ENCODE peak calls at places on chromosomes 2 and 18, in four cellular contexts. G is GM12865; M is left ventricle myocardium inferior; Y is activated CD8-positive, alpha-beta T cell treated with anti-CD3 and anti-CD28 coated beads for 36 hours. V is an unnamed sample.

GRCh38 chr2:55399815-55400214 is 19.8 kb downstream of the CCDC88A start:
- DNase-seq in Y (no peak), M (no peak), G (no peak), V (no peak)

GRCh38 chr2:16666453-16666801 is 793 bp upstream of the CYRIA start:
- DNase-seq in M (no peak), G (peak; percentile 38), Y (no peak), V (no peak)

GRCh38 chr18:11991021-11991770 is 9.9 kb downstream of the IMPA2 start:
- DNase-seq in M (no peak), Y (no peak), G (no peak), V (no peak)

GRCh38 chr2:105744909-105745853 is at the start of gene NCK2:
- DNase-seq in G (peak; percentile 49), Y (peak; percentile 59), M (peak; percentile 19), V (peak; percentile 32)

GRCh38 chr2:241507430-241508239 is 749 bp downstream of the STK25 start:
- DNase-seq in M (peak; percentile 31), Y (peak; percentile 51), G (peak; percentile 47), V (peak; percentile 66)

GRCh38 chr18:50401888-50402287 is 27.0 kb downstream of the SKA1 start:
- DNase-seq in G (no peak), M (peak; percentile 49), Y (peak; percentile 55), V (no peak)

GRCh38 chr2:118913805-118914645 is 28.0 kb upstream of the MARCO start:
- DNase-seq in M (no peak), Y (no peak), G (no peak), V (no peak)

GRCh38 chr2:112691761-112692370 is 29.0 kb upstream of the NT5DC4 start:
- DNase-seq in M (no peak), Y (no peak), G (peak; percentile 8), V (no peak)

GRCh38 chr2:239052720-239053665 is 205.1 kb downstream of the TWIST2 start:
- DNase-seq in Y (no peak), M (no peak), G (no peak), V (no peak)

GRCh38 chr2:12619975-12620374 is 96.8 kb upstream of the TRIB2 start:
- DNase-seq in M (no peak), G (peak; percentile 12), Y (peak; percentile 42), V (no peak)

GRCh38 chr2:171814883-171815282 is 79.2 kb downstream of the SLC25A12 start:
- DNase-seq in M (no peak), Y (no peak), G (no peak), V (no peak)

GRCh38 chr2:54986266-54986665 is 64.0 kb downstream of the RTN4 start:
- DNase-seq in Y (no peak), M (no peak), G (no peak), V (no peak)

GRCh38 chr2:218851286-218851685 is 8.3 kb upstream of the WNT6 start:
- DNase-seq in M (no peak), G (no peak), Y (no peak), V (no peak)

GRCh38 chr18:22493940-22494339 is 76.2 kb upstream of the CTAGE1 start:
- DNase-seq in M (no peak), Y (no peak), G (no peak), V (no peak)

DNA sequence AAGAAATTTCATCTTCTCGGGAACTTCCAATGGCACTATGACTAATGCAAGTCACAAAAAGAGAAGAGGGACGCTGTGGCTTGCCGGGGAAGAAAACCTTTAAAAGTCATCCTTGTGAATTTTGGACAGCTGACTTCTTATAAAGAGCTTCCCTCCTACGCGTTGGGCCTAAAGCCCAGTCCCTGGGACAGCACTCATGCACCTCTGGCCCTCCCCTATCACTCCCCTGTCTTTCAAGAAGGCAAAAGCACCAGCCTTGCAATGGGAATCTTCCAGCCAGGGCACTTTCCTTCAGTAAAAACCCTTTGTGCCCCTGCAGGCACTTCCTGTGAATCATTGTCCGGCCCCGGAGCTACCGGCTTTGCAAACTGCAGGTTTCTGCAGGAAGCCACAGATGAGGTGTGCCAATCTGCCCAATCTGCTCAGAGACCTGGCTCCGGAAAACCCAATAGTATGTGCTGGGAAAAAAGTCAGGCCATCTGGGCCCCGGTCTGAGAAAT is 7.1 kb downstream of the MREG start:
- DNase-seq in Y (peak; percentile 72), G (peak; percentile 87), M (no peak), V (peak; percentile 39)
- TF ChIP-seq CTCF in Y (no peak), G (no peak), M (no peak), V (no peak)

GRCh38 chr18:66495844-66496243 is 108.0 kb downstream of the CDH19 start:
- DNase-seq in G (peak; percentile 31), M (peak; percentile 33), Y (peak; percentile 50), V (no peak)
- TF ChIP-seq CTCF in G (peak; percentile 21), M (peak; percentile 61), Y (no peak), V (peak; percentile 44)

GRCh38 chr2:173568054-173568453 is 213.4 kb downstream of the CDCA7 start:
- DNase-seq in M (no peak), Y (peak; percentile 39), G (peak; percentile 31), V (no peak)
- TF ChIP-seq CTCF in M (peak; percentile 46), Y (peak; percentile 19), G (peak; percentile 13), V (no peak)

GRCh38 chr2:99618579-99619097 is 128.8 kb upstream of the REV1 start:
- DNase-seq in M (no peak), G (no peak), Y (no peak), V (no peak)

GRCh38 chr2:99613992-99614391 is 124.2 kb upstream of the REV1 start:
- DNase-seq in M (no peak), G (no peak), Y (no peak), V (no peak)

GRCh38 chr2:99611786-99612185 is 122.0 kb upstream of the REV1 start:
- DNase-seq in Y (no peak), G (no peak), M (no peak), V (no peak)

GRCh38 chr2:99617811-99618210 is 128.0 kb upstream of the REV1 start:
- DNase-seq in Y (no peak), G (no peak), M (no peak), V (no peak)

GRCh38 chr2:99615247-99615771 is 125.5 kb upstream of the REV1 start:
- DNase-seq in M (no peak), Y (no peak), G (no peak), V (no peak)
- TF ChIP-seq CTCF in M (no peak), Y (no peak), G (no peak), V (peak; percentile 3)

GRCh38 chr18:79746730-79747129 is 51.0 kb upstream of the KCNG2 start:
- DNase-seq in M (no peak), G (no peak), Y (no peak), V (no peak)

GRCh38 chr18:79749251-79750191 is 48.2 kb upstream of the KCNG2 start:
- DNase-seq in G (no peak), M (no peak), Y (no peak), V (no peak)

GRCh38 chr18:79744625-79745024 is 53.1 kb upstream of the KCNG2 start:
- DNase-seq in G (no peak), M (no peak), Y (no peak), V (no peak)

GRCh38 chr18:79748321-79749157 is 49.2 kb upstream of the KCNG2 start:
- DNase-seq in M (no peak), G (no peak), Y (no peak), V (no peak)

GRCh38 chr18:79747156-79747845 is 50.4 kb upstream of the KCNG2 start:
- DNase-seq in Y (no peak), M (no peak), G (no peak), V (no peak)
- TF ChIP-seq CTCF in Y (no peak), M (no peak), G (no peak), V (no peak)

GRCh38 chr2:41413813-41414485 is 633.9 kb upstream of the PKDCC start:
- DNase-seq in Y (no peak), M (no peak), G (peak; percentile 42), V (no peak)

GRCh38 chr2:41414486-41415230 is 633.2 kb upstream of the PKDCC start:
- DNase-seq in G (peak; percentile 65), Y (peak; percentile 11), M (no peak), V (peak; percentile 14)

GRCh38 chr2:41405429-41405828 is 642.4 kb upstream of the PKDCC start:
- DNase-seq in Y (no peak), M (no peak), G (no peak), V (no peak)

GRCh38 chr2:41409328-41409727 is 638.5 kb upstream of the PKDCC start:
- DNase-seq in Y (no peak), G (no peak), M (no peak), V (no peak)

GRCh38 chr2:41410011-41410410 is 637.8 kb upstream of the PKDCC start:
- DNase-seq in M (no peak), Y (no peak), G (no peak), V (no peak)
- TF ChIP-seq CTCF in M (no peak), Y (no peak), G (no peak), V (no peak)